ENCODE peak calls at places on chromosomes 11 and 22, in four cellular contexts. O is sigmoid colon, K is psoas muscle, M is osteocyte. L is an unnamed sample.

GRCh38 chr11:43920598-43921419 is 21.6 kb upstream of the C11orf96 start:
- DNase-seq in M (peak; percentile 46), K (peak; percentile 65), O (peak; percentile 91), L (no peak)

GRCh38 chr22:30205281-30206115 is 41.1 kb downstream of the LIF start:
- DNase-seq in M (no peak), O (peak; percentile 87), K (peak; percentile 76), L (no peak)

GRCh38 chr11:37967635-37968034 is 1369.6 kb upstream of the RAG2 start:
- DNase-seq in M (no peak), O (no peak), K (no peak), L (no peak)

GRCh38 chr22:48592066-48592345 is 1235.7 kb downstream of the BRD1 start:
- DNase-seq in K (no peak), M (no peak), O (no peak), L (no peak)

GRCh38 chr11:125923012-125923579 is 18.8 kb downstream of the DDX25 start:
- DNase-seq in M (no peak), O (peak; percentile 79), K (peak; percentile 39), L (no peak)

GRCh38 chr11:72430743-72431570 is 3.4 kb downstream of the CLPB start:
- DNase-seq in O (no peak), K (no peak), M (no peak), L (peak; percentile 54)

GRCh38 chr11:10038916-10039315 is 255.1 kb downstream of the SBF2 start:
- DNase-seq in M (no peak), O (no peak), K (no peak), L (no peak)

GRCh38 chr11:112795142-112795815 is 165.9 kb upstream of the NCAM1 start:
- DNase-seq in O (no peak), M (no peak), K (peak; percentile 55), L (no peak)

GRCh38 chr11:104776501-104777170 is 121.6 kb downstream of the CASP12 start:
- DNase-seq in O (no peak), M (no peak), K (no peak), L (no peak)

GRCh38 chr11:17439316-17439782 is 37.3 kb downstream of the ABCC8 start:
- DNase-seq in O (no peak), M (no peak), K (no peak), L (no peak)

GRCh38 chr22:25970996-25971811 is 198.1 kb upstream of the SEZ6L start:
- DNase-seq in O (no peak), M (no peak), K (no peak), L (no peak)

GRCh38 chr22:37267128-37267587 is 15.2 kb upstream of the CYTH4 start:
- DNase-seq in O (no peak), K (no peak), M (no peak), L (peak; percentile 71)

GRCh38 chr11:13316528-13316961 is 39.0 kb downstream of the BMAL1 start:
- DNase-seq in O (no peak), K (peak; percentile 62), M (no peak), L (peak; percentile 66)

GRCh38 chr11:1782831-1783724 is 19.4 kb upstream of the CTSD start:
- DNase-seq in O (no peak), K (no peak), M (no peak), L (peak; percentile 72)

GRCh38 chr11:12164061-12165014 is 53.9 kb downstream of the MICAL2 start:
- DNase-seq in K (no peak), O (peak; percentile 86), M (no peak), L (no peak)

GRCh38 chr11:127037001-127037400 is 36.4 kb upstream of the KIRREL3 start:
- DNase-seq in O (no peak), K (no peak), M (no peak), L (no peak)

GRCh38 chr22:18070556-18071306 is 7.1 kb upstream of the PEX26 start:
- DNase-seq in M (no peak), K (no peak), O (no peak), L (no peak)

GRCh38 chr11:14269956-14270355 is 89.0 kb downstream of the RRAS2 start:
- DNase-seq in M (no peak), K (no peak), O (no peak), L (no peak)

GRCh38 chr22:30116362-30117117 is 36.3 kb downstream of the HORMAD2 start:
- DNase-seq in M (no peak), K (no peak), O (no peak), L (no peak)

GRCh38 chr22:50520826-50521453 is 4.5 kb downstream of the SCO2 start:
- DNase-seq in O (no peak), K (no peak), M (no peak), L (no peak)

GRCh38 chr11:129143335-129143734 is 48.8 kb downstream of the ARHGAP32 start:
- DNase-seq in O (peak; percentile 88), K (peak; percentile 84), M (peak; percentile 91), L (peak; percentile 48)

GRCh38 chr11:18259259-18259658 is 6.8 kb upstream of the SAA1 start:
- DNase-seq in K (no peak), O (no peak), M (no peak), L (no peak)

GRCh38 chr22:35337932-35338331 is 38.2 kb downstream of the TOM1 start:
- DNase-seq in M (no peak), K (no peak), O (no peak), L (no peak)

GRCh38 chr11:108871152-108871551 is 206.3 kb downstream of the DDX10 start:
- DNase-seq in M (no peak), O (no peak), K (no peak), L (no peak)

GRCh38 chr11:117932426-117932825 is 3.2 kb upstream of the TMPRSS13 start:
- DNase-seq in O (peak; percentile 54), M (no peak), K (no peak), L (peak; percentile 34)

GRCh38 chr22:40019100-40019499 is 24.3 kb downstream of the FAM83F start:
- DNase-seq in O (no peak), K (no peak), M (no peak), L (no peak)

GRCh38 chr11:33829430-33830141 is 55.3 kb upstream of the FBXO3 start:
- DNase-seq in K (peak; percentile 40), M (no peak), O (no peak), L (no peak)

GRCh38 chr11:31821779-31822574 is 10.9 kb upstream of the PAX6 start:
- DNase-seq in K (no peak), M (no peak), O (no peak), L (no peak)

GRCh38 chr11:64000026-64000739 is 13.9 kb downstream of the OTUB1 start:
- DNase-seq in M (peak; percentile 91), O (peak; percentile 87), K (peak; percentile 82), L (peak; percentile 74)

GRCh38 chr11:117143390-117143789 is 697 bp upstream of the PAFAH1B2 start:
- DNase-seq in M (no peak), K (peak; percentile 34), O (peak; percentile 82), L (peak; percentile 61)

GRCh38 chr11:117017456-117017855 is 80.8 kb downstream of the SIK3 start:
- DNase-seq in K (no peak), M (no peak), O (no peak), L (no peak)

GRCh38 chr11:10005955-10006525 is 288.0 kb downstream of the SBF2 start:
- DNase-seq in O (no peak), K (no peak), M (no peak), L (no peak)

GRCh38 chr11:84558085-84558905 is 1068.8 kb downstream of the DLG2 start:
- DNase-seq in O (no peak), M (no peak), K (no peak), L (no peak)

GRCh38 chr22:17116931-17117330 is 4.2 kb downstream of the TMEM121B start:
- DNase-seq in K (no peak), M (no peak), O (no peak), L (no peak)

GRCh38 chr11:65212226-65212801 is 30.6 kb downstream of the CAPN1 start:
- DNase-seq in K (no peak), M (no peak), O (peak; percentile 60), L (no peak)

GRCh38 chr22:49435596-49435995 is 392.1 kb downstream of the BRD1 start:
- DNase-seq in M (peak; percentile 71), K (no peak), O (no peak), L (no peak)

GRCh38 chr22:35509960-35510359 is 30.7 kb upstream of the RASD2 start:
- DNase-seq in O (no peak), M (no peak), K (no peak), L (no peak)

GRCh38 chr11:77468527-77468926 is 5.4 kb downstream of the PAK1 start:
- DNase-seq in K (no peak), O (no peak), M (no peak), L (no peak)
- TF ChIP-seq CTCF in K (no peak), O (no peak), M (no peak), L (no peak)

DNA sequence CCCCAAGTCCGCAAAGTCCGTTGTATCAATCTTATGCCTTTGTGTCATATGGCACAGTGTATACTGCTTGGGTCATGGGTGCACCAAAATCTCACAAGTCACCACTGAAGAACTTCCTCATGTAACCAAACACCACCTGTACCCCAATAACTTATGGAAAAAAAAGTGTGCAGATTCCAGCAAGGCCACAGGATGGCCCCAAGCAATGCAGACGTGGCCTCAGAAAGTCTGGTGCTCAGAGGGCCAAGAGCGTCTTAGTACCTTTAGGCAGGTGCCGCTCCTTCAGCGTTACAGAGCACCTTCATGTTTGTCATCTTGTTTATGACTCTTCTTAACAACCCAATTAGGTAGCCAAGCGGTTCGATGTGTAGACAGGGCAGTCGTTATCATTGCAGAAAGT is 65.3 kb downstream of the PRDM11 start:
- DNase-seq in O (peak; percentile 28), K (no peak), M (no peak), L (no peak)
- TF ChIP-seq CTCF in O (no peak), K (no peak), M (no peak), L (no peak)

GRCh38 chr11:296976-297665 is 2.2 kb downstream of the IFITM5 start:
- DNase-seq in K (peak; percentile 13), O (peak; percentile 63), M (no peak), L (no peak)
- TF ChIP-seq CTCF in K (no peak), O (no peak), M (no peak), L (no peak)

DNA sequence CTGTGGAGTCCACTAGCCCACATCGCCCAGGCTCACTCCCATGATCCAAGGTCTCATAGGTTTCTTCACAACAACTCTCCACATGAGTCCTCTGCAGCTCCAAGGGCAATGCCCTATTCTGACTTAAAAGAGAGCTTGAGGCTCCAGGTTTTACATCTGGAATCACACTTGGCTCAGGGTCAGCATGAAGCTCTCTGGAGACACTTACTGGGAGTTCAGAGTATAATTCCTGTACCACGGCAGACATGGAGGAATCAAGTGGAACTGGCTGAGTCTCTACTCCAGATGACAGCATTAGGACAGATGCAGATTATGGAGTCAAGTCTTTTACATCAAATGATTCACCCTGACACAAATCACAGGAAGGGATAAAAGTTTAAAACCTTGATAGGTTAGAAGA is 11.4 kb downstream of the PRR14L start:
- DNase-seq in O (no peak), M (no peak), K (no peak), L (no peak)
- TF ChIP-seq CTCF in O (no peak), M (no peak), K (no peak), L (no peak)

DNA sequence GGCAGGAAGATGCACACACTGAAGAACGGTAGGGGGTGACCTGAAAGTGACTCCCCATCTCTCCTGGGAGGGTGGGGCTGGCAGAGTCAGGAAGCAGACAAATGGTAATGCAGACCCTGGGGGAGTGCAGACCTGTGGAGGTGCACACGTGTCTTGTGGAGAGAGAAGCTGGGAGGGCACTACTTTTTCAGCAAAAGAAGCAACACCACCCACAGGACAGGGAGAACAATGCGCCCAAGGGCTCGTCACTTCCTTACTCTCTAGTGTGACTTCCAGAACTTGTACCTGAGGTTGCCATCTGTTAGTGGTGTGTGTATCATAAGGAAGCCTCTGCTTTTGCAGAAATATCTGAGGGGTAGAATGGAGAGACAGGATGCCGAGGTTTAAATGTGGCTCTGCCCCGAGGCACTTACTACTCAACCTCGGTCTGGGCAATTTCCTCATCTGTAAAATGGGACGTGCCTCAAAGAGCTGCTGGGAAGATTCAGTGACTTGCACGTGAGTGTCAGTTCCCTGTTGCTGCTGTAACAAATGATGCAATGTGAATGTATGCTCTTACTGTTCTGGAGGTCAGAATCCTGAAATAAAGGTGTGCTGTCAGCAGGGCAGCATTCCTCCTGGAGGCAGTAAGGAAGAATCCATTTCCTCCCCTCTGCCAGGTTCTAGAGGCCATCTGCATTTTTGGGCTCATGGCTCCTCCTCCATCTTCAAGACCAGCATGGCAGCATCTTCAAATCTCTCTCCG is 323.4 kb downstream of the SHANK2 start:
- DNase-seq in K (no peak), O (no peak), M (no peak), L (no peak)
- TF ChIP-seq CTCF in K (no peak), O (no peak), M (no peak), L (no peak)